ENCODE peak calls at places on chromosomes 12 and 14, in four cellular contexts. J, H, Z and R are unnamed samples.

GRCh38 chr14:78933948-78934524 is 763.9 kb downstream of the NRXN3 start:
- DNase-seq in J (peak; percentile 14), H (no peak), Z (no peak), R (peak; percentile 38)

GRCh38 chr12:126457776-126458175 is 1392.5 kb downstream of the AACS start:
- DNase-seq in J (no peak), H (no peak), Z (no peak), R (no peak)

GRCh38 chr12:14260011-14260993 is 105.2 kb upstream of the ATF7IP start:
- DNase-seq in J (peak; percentile 81), H (peak; percentile 66), Z (no peak), R (peak; percentile 67)

GRCh38 chr14:96275182-96276112 is 19.4 kb downstream of the BDKRB1 start:
- DNase-seq in J (peak; percentile 61), H (peak; percentile 60), Z (peak; percentile 58), R (peak; percentile 71)

GRCh38 chr12:87801860-87802720 is 227.1 kb downstream of the C12orf50 start:
- DNase-seq in J (no peak), H (no peak), Z (no peak), R (peak; percentile 5)

GRCh38 chr14:23379331-23380196 is 2.7 kb downstream of the CMTM5 start:
- DNase-seq in J (peak; percentile 51), H (peak; percentile 65), Z (peak; percentile 57), R (peak; percentile 68)

GRCh38 chr12:115383668-115384067 is 699.7 kb upstream of the TBX3 start:
- DNase-seq in J (no peak), H (no peak), Z (no peak), R (peak; percentile 88)

GRCh38 chr12:23055004-23055403 is 430.0 kb downstream of the ETNK1 start:
- DNase-seq in J (peak; percentile 41), H (peak; percentile 55), Z (no peak), R (peak; percentile 18)

GRCh38 chr14:104659146-104659545 is 30.3 kb upstream of the INF2 start:
- DNase-seq in J (no peak), H (no peak), Z (no peak), R (no peak)

GRCh38 chr12:64278421-64278820 is 56.3 kb upstream of the KICS2 start:
- DNase-seq in J (no peak), H (no peak), Z (no peak), R (no peak)

GRCh38 chr12:40325349-40325960 is 100.7 kb downstream of the LRRK2 start:
- DNase-seq in J (peak; percentile 65), H (no peak), Z (no peak), R (peak; percentile 51)

GRCh38 chr14:96745500-96746051 is 51.6 kb upstream of the VRK1 start:
- DNase-seq in J (no peak), H (no peak), Z (no peak), R (peak; percentile 20)

GRCh38 chr12:50764861-50765324 is 992 bp downstream of the ATF1 start:
- DNase-seq in J (peak; percentile 45), H (peak; percentile 12), Z (peak; percentile 42), R (peak; percentile 26)

GRCh38 chr14:91126761-91127160 is 12.9 kb downstream of the DGLUCY start:
- DNase-seq in J (no peak), H (no peak), Z (no peak), R (no peak)

GRCh38 chr14:23376477-23377200 is at the start of gene CMTM5:
- DNase-seq in J (no peak), H (no peak), Z (no peak), R (no peak)

GRCh38 chr14:51293149-51293925 is 53.3 kb downstream of the TMX1 start:
- DNase-seq in J (no peak), H (no peak), Z (no peak), R (no peak)

GRCh38 chr12:31591308-31591901 is 469 bp upstream of the DENND5B start:
- DNase-seq in J (peak; percentile 20), H (peak; percentile 18), Z (no peak), R (peak; percentile 6)

GRCh38 chr14:59246566-59246965 is 58.1 kb downstream of the DAAM1 start:
- DNase-seq in J (no peak), H (no peak), Z (no peak), R (no peak)

GRCh38 chr14:104317500-104317805 is 179.1 kb downstream of the KIF26A start:
- DNase-seq in J (no peak), H (no peak), Z (no peak), R (no peak)

GRCh38 chr12:27237790-27238771 is 6.0 kb upstream of the STK38L start:
- DNase-seq in J (no peak), H (no peak), Z (no peak), R (no peak)

GRCh38 chr14:76350671-76351070 is 25.3 kb upstream of the ESRRB start:
- DNase-seq in J (no peak), H (no peak), Z (no peak), R (no peak)